ENCODE peak calls at places on chromosomes 1 and 21, in four cellular contexts. I is hepatic stellate cell, Y is cerebellar cortex, M is esophagus squamous epithelium. U is an unnamed sample.

GRCh38 chr1:214957330-214958137 is 125.0 kb upstream of the KCNK2 start:
- DNase-seq in I (peak; percentile 55), Y (no peak), M (no peak), U (no peak)

GRCh38 chr1:160826546-160826945 is 30.6 kb downstream of the LY9 start:
- DNase-seq in I (no peak), Y (no peak), M (no peak), U (no peak)

GRCh38 chr1:202691846-202692245 is 18.4 kb downstream of the SYT2 start:
- DNase-seq in I (no peak), Y (no peak), M (no peak), U (no peak)

GRCh38 chr21:46229923-46230260 is 1.3 kb upstream of the LSS start:
- DNase-seq in I (no peak), Y (no peak), M (no peak), U (no peak)

GRCh38 chr1:203063287-203063686 is 22.5 kb downstream of the MYOG start:
- DNase-seq in I (no peak), Y (no peak), M (no peak), U (no peak)

GRCh38 chr1:192797143-192797542 is 11.7 kb upstream of the RGS2 start:
- DNase-seq in I (no peak), Y (no peak), M (no peak), U (no peak)

GRCh38 chr1:201190624-201191051 is at the start of gene IGFN1:
- DNase-seq in I (no peak), Y (peak; percentile 82), M (no peak), U (no peak)

GRCh38 chr1:228001738-228002535 is 4.9 kb upstream of the WNT3A start:
- DNase-seq in I (no peak), Y (no peak), M (no peak), U (no peak)

GRCh38 chr1:8202182-8202905 is 115.6 kb upstream of the SLC45A1 start:
- DNase-seq in I (peak; percentile 96), Y (peak; percentile 88), M (no peak), U (peak; percentile 94)

GRCh38 chr1:62530516-62531154 is 66.7 kb upstream of the ANGPTL3 start:
- DNase-seq in I (no peak), Y (peak; percentile 68), M (no peak), U (no peak)

GRCh38 chr1:89476072-89476471 is 48.6 kb upstream of the LRRC8B start:
- DNase-seq in I (no peak), Y (no peak), M (no peak), U (no peak)

GRCh38 chr1:219990782-219991510 is 55.4 kb downstream of the EPRS1 start:
- DNase-seq in I (peak; percentile 7), Y (peak; percentile 51), M (no peak), U (no peak)

GRCh38 chr1:234645474-234645953 is 35.5 kb upstream of the IRF2BP2 start:
- DNase-seq in I (no peak), Y (no peak), M (no peak), U (no peak)

GRCh38 chr1:50929376-50929958 is 30.6 kb downstream of the FAF1 start:
- DNase-seq in I (peak; percentile 15), Y (peak; percentile 53), M (no peak), U (no peak)